ENCODE peak calls at places on chromosomes 16 and 17, in six cellular contexts. One of them, this sample, is unnamed.

GRCh38 chr17:56141046-56141839 is 12.0 kb upstream of the ANKFN1 start:
- DNase-seq in stimulated activated CD8-positive, alpha-beta memory T cell treated with anti-CD3 and anti-CD28 coated beads, Interleukin-2, amount 100 ng/mL, for 1 hour: no peak
- DNase-seq in central memory CD4-positive, alpha-beta T cell: no peak
- DNase-seq in effector CD4-positive, alpha-beta T cell: no peak
- DNase-seq in CD8-positive, alpha-beta memory T cell: no peak
- DNase-seq in KG1: no peak
- DNase-seq in this sample: no peak

GRCh38 chr16:87209808-87210512 is 107.2 kb downstream of the C16orf95 start:
- DNase-seq in CD8-positive, alpha-beta memory T cell: no peak
- DNase-seq in central memory CD4-positive, alpha-beta T cell: no peak
- DNase-seq in stimulated activated CD8-positive, alpha-beta memory T cell treated with anti-CD3 and anti-CD28 coated beads, Interleukin-2, amount 100 ng/mL, for 1 hour: no peak
- DNase-seq in effector CD4-positive, alpha-beta T cell: no peak
- DNase-seq in KG1: no peak
- DNase-seq in this sample: no peak

GRCh38 chr16:20265019-20265418 is 62.3 kb downstream of the GP2 start:
- DNase-seq in effector CD4-positive, alpha-beta T cell: no peak
- DNase-seq in central memory CD4-positive, alpha-beta T cell: no peak
- DNase-seq in CD8-positive, alpha-beta memory T cell: no peak
- DNase-seq in KG1: no peak
- DNase-seq in stimulated activated CD8-positive, alpha-beta memory T cell treated with anti-CD3 and anti-CD28 coated beads, Interleukin-2, amount 100 ng/mL, for 1 hour: no peak
- DNase-seq in this sample: no peak

GRCh38 chr16:50058091-50058771 is 7.5 kb upstream of the HEATR3 start:
- DNase-seq in CD8-positive, alpha-beta memory T cell: no peak
- DNase-seq in effector CD4-positive, alpha-beta T cell: no peak
- DNase-seq in central memory CD4-positive, alpha-beta T cell: no peak
- DNase-seq in stimulated activated CD8-positive, alpha-beta memory T cell treated with anti-CD3 and anti-CD28 coated beads, Interleukin-2, amount 100 ng/mL, for 1 hour: no peak
- DNase-seq in KG1: no peak
- DNase-seq in this sample: no peak

GRCh38 chr17:80842456-80843053 is 149.1 kb upstream of the CHMP6 start:
- DNase-seq in stimulated activated CD8-positive, alpha-beta memory T cell treated with anti-CD3 and anti-CD28 coated beads, Interleukin-2, amount 100 ng/mL, for 1 hour: no peak
- DNase-seq in KG1: no peak
- DNase-seq in CD8-positive, alpha-beta memory T cell: no peak
- DNase-seq in central memory CD4-positive, alpha-beta T cell: no peak
- DNase-seq in effector CD4-positive, alpha-beta T cell: no peak
- DNase-seq in this sample: no peak

GRCh38 chr16:79662122-79662521 is 61.6 kb upstream of the MAF start:
- DNase-seq in CD8-positive, alpha-beta memory T cell: no peak
- DNase-seq in effector CD4-positive, alpha-beta T cell: no peak
- DNase-seq in KG1: no peak
- DNase-seq in stimulated activated CD8-positive, alpha-beta memory T cell treated with anti-CD3 and anti-CD28 coated beads, Interleukin-2, amount 100 ng/mL, for 1 hour: no peak
- DNase-seq in central memory CD4-positive, alpha-beta T cell: no peak
- DNase-seq in this sample: no peak

GRCh38 chr16:17205279-17206139 is 265.3 kb downstream of the XYLT1 start:
- DNase-seq in CD8-positive, alpha-beta memory T cell: no peak
- DNase-seq in effector CD4-positive, alpha-beta T cell: no peak
- DNase-seq in central memory CD4-positive, alpha-beta T cell: no peak
- DNase-seq in KG1: no peak
- DNase-seq in stimulated activated CD8-positive, alpha-beta memory T cell treated with anti-CD3 and anti-CD28 coated beads, Interleukin-2, amount 100 ng/mL, for 1 hour: no peak
- DNase-seq in this sample: no peak

GRCh38 chr16:67441289-67441753 is 10.4 kb downstream of the HSD11B2 start:
- DNase-seq in KG1: no peak
- DNase-seq in stimulated activated CD8-positive, alpha-beta memory T cell treated with anti-CD3 and anti-CD28 coated beads, Interleukin-2, amount 100 ng/mL, for 1 hour: no peak
- DNase-seq in CD8-positive, alpha-beta memory T cell: no peak
- DNase-seq in central memory CD4-positive, alpha-beta T cell: no peak
- DNase-seq in effector CD4-positive, alpha-beta T cell: no peak
- DNase-seq in this sample: no peak

GRCh38 chr17:51590071-51590470 is 329.7 kb downstream of the UTP18 start:
- DNase-seq in effector CD4-positive, alpha-beta T cell: no peak
- DNase-seq in KG1: no peak
- DNase-seq in CD8-positive, alpha-beta memory T cell: no peak
- DNase-seq in stimulated activated CD8-positive, alpha-beta memory T cell treated with anti-CD3 and anti-CD28 coated beads, Interleukin-2, amount 100 ng/mL, for 1 hour: no peak
- DNase-seq in central memory CD4-positive, alpha-beta T cell: no peak
- DNase-seq in this sample: no peak